ENCODE peak calls at places on chromosome 18, in four cellular contexts. T, P, U and Y are unnamed samples.

GRCh38 chr18:79755496-79756142 is 42.1 kb upstream of the KCNG2 start:
- DNase-seq in T (no peak), P (no peak), U (no peak), Y (no peak)

GRCh38 chr18:61797691-61798590 is 94.9 kb downstream of the RNF152 start:
- DNase-seq in T (no peak), P (no peak), U (no peak), Y (no peak)

GRCh38 chr18:20971886-20972267 is 139.7 kb downstream of the ROCK1 start:
- DNase-seq in T (no peak), P (peak; percentile 16), U (no peak), Y (peak; percentile 27)

GRCh38 chr18:10101293-10101701 is 187.5 kb downstream of the VAPA start:
- DNase-seq in T (no peak), P (peak; percentile 66), U (no peak), Y (no peak)

GRCh38 chr18:46856975-46857374 is 60.3 kb downstream of the PIAS2 start:
- DNase-seq in T (no peak), P (peak; percentile 7), U (no peak), Y (no peak)

GRCh38 chr18:34758378-34758948 is 48.4 kb downstream of the DTNA start:
- DNase-seq in T (no peak), P (no peak), U (no peak), Y (no peak)

GRCh38 chr18:49340446-49340845 is 120.0 kb downstream of the DYM start:
- DNase-seq in T (no peak), P (peak; percentile 93), U (no peak), Y (no peak)

GRCh38 chr18:7259482-7259881 is 28.6 kb downstream of the LRRC30 start:
- DNase-seq in T (no peak), P (no peak), U (no peak), Y (no peak)

GRCh38 chr18:60838677-60839076 is 466.1 kb upstream of the MC4R start:
- DNase-seq in T (no peak), P (no peak), U (no peak), Y (no peak)

GRCh38 chr18:62288669-62289016 is 36.5 kb upstream of the TNFRSF11A start:
- DNase-seq in T (no peak), P (no peak), U (no peak), Y (no peak)

GRCh38 chr18:12336251-12336650 is 28.2 kb downstream of the TUBB6 start:
- DNase-seq in T (no peak), P (no peak), U (no peak), Y (no peak)

GRCh38 chr18:64002581-64002980 is 32.7 kb downstream of the SERPINB8 start:
- DNase-seq in T (no peak), P (no peak), U (no peak), Y (no peak)

GRCh38 chr18:55586841-55587240 is 1.2 kb downstream of the TCF4 start:
- DNase-seq in T (no peak), P (peak; percentile 73), U (no peak), Y (no peak)

GRCh38 chr18:70491734-70492348 is 203.0 kb downstream of the SOCS6 start:
- DNase-seq in T (no peak), P (peak; percentile 19), U (peak; percentile 36), Y (peak; percentile 15)

GRCh38 chr18:37107748-37108522 is 279.0 kb downstream of the KIAA1328 start:
- DNase-seq in T (no peak), P (no peak), U (no peak), Y (no peak)

GRCh38 chr18:50944245-50944917 is 23.5 kb upstream of the ELAC1 start:
- DNase-seq in T (no peak), P (peak; percentile 6), U (no peak), Y (no peak)

GRCh38 chr18:49716035-49716434 is 97.3 kb downstream of the ACAA2 start:
- DNase-seq in T (no peak), P (no peak), U (no peak), Y (no peak)

GRCh38 chr18:50507120-50507590 is 52.7 kb upstream of the MAPK4 start:
- DNase-seq in T (peak; percentile 42), P (peak; percentile 1), U (no peak), Y (peak; percentile 49)

GRCh38 chr18:3062798-3063563 is 50.0 kb upstream of the LPIN2 start:
- DNase-seq in T (peak; percentile 76), P (no peak), U (peak; percentile 74), Y (peak; percentile 22)

GRCh38 chr18:12791631-12792030 is 88.8 kb downstream of the PSMG2 start:
- DNase-seq in T (no peak), P (no peak), U (no peak), Y (no peak)

GRCh38 chr18:24850532-24850931 is 390.1 kb downstream of the HRH4 start:
- DNase-seq in T (no peak), P (no peak), U (no peak), Y (no peak)

GRCh38 chr18:13372405-13372995 is 153.9 kb downstream of the LDLRAD4 start:
- DNase-seq in T (no peak), P (no peak), U (no peak), Y (no peak)

GRCh38 chr18:25737710-25738251 is 352.6 kb downstream of the SS18 start:
- DNase-seq in T (no peak), P (peak; percentile 98), U (no peak), Y (peak; percentile 1)

GRCh38 chr18:60568211-60568610 is 195.6 kb upstream of the MC4R start:
- DNase-seq in T (no peak), P (no peak), U (no peak), Y (no peak)

GRCh38 chr18:31424383-31424988 is 23.1 kb upstream of the DSG3 start:
- DNase-seq in T (no peak), P (peak; percentile 61), U (no peak), Y (no peak)
- TF ChIP-seq CTCF in T (peak; percentile 49), P (peak; percentile 14), U (no peak), Y (peak; percentile 83)

GRCh38 chr18:23575309-23575651 is 11.0 kb downstream of the NPC1 start:
- DNase-seq in T (no peak), P (no peak), U (no peak), Y (no peak)
- H3K27ac ChIP-seq in T (peak overlapping the region; percentile 64), P (no peak overlapping the region), U (no peak overlapping the region), Y (peak overlapping the region; percentile 44)

GRCh38 chr18:32289480-32290075 is 99.7 kb downstream of the MEP1B start:
- DNase-seq in T (no peak), P (peak; percentile 51), U (no peak), Y (peak; percentile 32)
- TF ChIP-seq CTCF in T (peak; percentile 67), P (peak; percentile 84), U (peak; percentile 49), Y (peak; percentile 76)

GRCh38 chr18:28113271-28114023 is 63.5 kb downstream of the CDH2 start:
- DNase-seq in T (no peak), P (no peak), U (no peak), Y (no peak)

GRCh38 chr18:28110924-28111323 is 66.0 kb downstream of the CDH2 start:
- DNase-seq in T (no peak), P (no peak), U (no peak), Y (no peak)

GRCh38 chr18:28114472-28114871 is 62.5 kb downstream of the CDH2 start:
- DNase-seq in T (no peak), P (peak; percentile 91), U (no peak), Y (peak; percentile 15)

GRCh38 chr18:28109781-28110460 is 67.0 kb downstream of the CDH2 start:
- DNase-seq in T (no peak), P (peak; percentile 55), U (no peak), Y (no peak)

DNA sequence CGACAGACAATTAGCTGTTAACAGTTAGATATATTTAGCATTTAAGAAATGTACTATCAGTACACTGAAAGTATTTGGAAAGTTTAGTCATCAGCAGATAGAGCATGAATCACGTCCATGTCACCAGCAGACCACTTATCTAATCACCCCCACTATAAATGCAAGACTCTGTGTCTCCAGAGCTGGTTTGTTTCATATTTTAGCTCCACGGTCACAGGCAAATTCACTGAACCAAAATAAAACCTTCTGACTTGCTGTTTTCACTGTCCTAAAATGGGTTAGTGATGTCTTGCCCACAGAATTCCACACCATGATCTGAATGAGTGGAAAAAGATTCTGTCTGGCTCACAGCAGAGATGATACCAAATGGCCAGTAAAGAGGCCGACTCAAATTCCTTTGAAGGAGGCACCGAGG is 64.9 kb downstream of the CDH2 start:
- DNase-seq in T (no peak), P (peak; percentile 96), U (no peak), Y (peak; percentile 9)
- H3K27ac ChIP-seq in T (peak overlapping the region; percentile 88), P (peak overlapping the region; percentile 24), U (no peak overlapping the region), Y (no peak overlapping the region)

DNA sequence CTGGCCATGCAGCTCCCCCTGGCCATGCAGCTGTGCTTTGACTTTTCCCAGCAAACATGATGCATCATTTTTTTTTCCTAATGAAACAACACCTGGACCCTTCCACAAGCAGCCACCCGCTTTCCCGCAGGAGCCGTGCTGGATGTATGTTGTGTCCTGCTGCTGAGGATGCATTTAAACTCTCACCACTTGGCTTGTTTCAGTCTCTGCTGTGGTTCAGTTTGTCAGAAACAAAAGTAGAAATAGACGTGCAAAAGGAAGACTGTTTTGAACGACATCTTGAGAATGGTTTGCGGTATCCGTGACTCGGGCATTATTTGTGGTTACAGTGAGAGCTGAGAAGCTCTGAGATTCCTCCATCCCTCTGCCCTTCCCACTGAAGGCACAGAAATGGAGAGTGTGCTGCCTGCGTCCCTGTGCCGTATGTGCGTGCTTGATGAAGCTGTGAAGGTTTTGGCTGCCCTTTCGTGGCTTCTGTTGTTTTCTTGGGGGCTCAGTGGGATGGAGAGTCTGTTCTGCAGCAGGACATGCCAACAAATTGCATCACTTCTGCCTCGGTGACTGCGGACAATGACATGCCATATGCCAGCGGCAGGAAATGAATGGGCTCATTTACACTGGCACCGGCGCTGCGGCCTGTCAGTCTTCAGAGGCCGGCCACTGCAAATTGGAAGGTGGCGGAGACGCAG is 417.7 kb upstream of the SALL3 start:
- DNase-seq in T (no peak), P (peak; percentile 20), U (no peak), Y (no peak)
- TF ChIP-seq CTCF in T (no peak), P (no peak), U (no peak), Y (no peak)

GRCh38 chr18:57749604-57749970 is 53.5 kb downstream of the ATP8B1 start:
- DNase-seq in T (no peak), P (no peak), U (no peak), Y (no peak)

GRCh38 chr18:57753063-57753462 is 50.1 kb downstream of the ATP8B1 start:
- DNase-seq in T (no peak), P (no peak), U (no peak), Y (no peak)

GRCh38 chr18:57744211-57744694 is 58.9 kb downstream of the ATP8B1 start:
- DNase-seq in T (no peak), P (peak; percentile 53), U (no peak), Y (no peak)

GRCh38 chr18:57748770-57749603 is 54.1 kb downstream of the ATP8B1 start:
- DNase-seq in T (no peak), P (peak; percentile 69), U (no peak), Y (peak; percentile 42)

DNA sequence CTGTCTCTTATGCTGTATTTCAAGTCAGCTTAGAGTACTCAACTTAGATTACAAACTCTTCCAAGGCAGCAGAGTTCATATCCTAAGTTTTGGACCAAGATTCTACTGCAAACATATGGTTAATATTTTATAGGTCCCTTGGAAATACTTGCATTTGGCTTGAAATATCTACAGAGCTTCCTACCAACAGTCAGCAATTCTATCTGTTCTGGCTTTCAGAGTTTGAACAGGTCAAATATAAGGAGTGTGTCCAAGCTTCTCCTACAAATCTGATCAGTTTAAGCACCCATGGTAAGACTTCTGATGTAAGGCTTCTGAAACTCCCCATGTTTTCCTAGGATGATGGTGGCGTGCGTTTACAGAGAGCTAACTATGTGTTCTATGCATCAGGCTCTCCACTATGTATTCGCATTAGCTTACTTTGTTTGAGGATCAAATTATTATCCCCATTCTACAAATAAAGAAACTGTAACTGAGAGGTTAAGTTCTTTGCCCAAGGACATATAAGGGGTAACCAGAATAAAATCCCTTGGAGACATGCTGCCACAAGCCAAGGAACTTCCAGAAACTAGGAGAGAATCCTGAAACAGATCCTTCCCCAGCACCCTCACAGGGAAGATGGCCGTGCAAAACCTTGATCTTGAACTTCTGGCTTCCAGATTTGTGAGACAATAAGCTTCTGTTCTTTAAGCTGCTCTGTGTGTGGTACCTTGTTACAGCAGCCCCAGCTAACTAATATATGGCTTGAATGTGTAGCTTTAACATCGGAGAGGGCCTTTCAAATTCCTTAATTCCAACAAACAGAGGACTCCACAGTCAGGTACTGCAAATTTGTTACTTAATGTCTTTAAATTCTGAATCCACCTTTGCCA is 55.1 kb downstream of the ATP8B1 start:
- DNase-seq in T (no peak), P (no peak), U (no peak), Y (no peak)
- H3K27ac ChIP-seq in T (peak overlapping the region; percentile 27), P (no peak overlapping the region), U (no peak overlapping the region), Y (no peak overlapping the region)